ENCODE peak calls at places on chromosomes 4 and X, in seven cellular contexts. I, J, Q, L, R, Z and S are unnamed samples.

GRCh38 chrX:46446727-46447378 is 98.4 kb downstream of the ZNF674 start:
- DNase-seq in Q (peak; percentile 91), R (peak; percentile 80), Z (peak; percentile 72), J (peak; percentile 63), L (peak; percentile 42), I (peak; percentile 87), S (peak; percentile 82)

GRCh38 chrX:71910526-71911022 is at the start of gene NHSL2:
- DNase-seq in I (no peak), R (no peak), Q (no peak), L (no peak), Z (peak; percentile 16), J (no peak), S (no peak)

GRCh38 chr4:149173241-149174013 is 642.2 kb downstream of the IQCM start:
- DNase-seq in R (no peak), J (no peak), L (no peak), Q (no peak), I (no peak), Z (no peak), S (no peak)

GRCh38 chr4:88616275-88616996 is 24.2 kb downstream of the HERC3 start:
- DNase-seq in Z (no peak), L (no peak), R (no peak), J (no peak), Q (no peak), I (no peak), S (no peak)

GRCh38 chr4:111937368-111937767 is 207.9 kb upstream of the FAM241A start:
- DNase-seq in Q (no peak), L (peak; percentile 51), J (peak; percentile 3), Z (no peak), R (no peak), I (no peak), S (no peak)

GRCh38 chrX:46666831-46667230 is 92.1 kb downstream of the SLC9A7 start:
- DNase-seq in Z (no peak), R (no peak), I (no peak), L (no peak), Q (no peak), J (no peak), S (no peak)

GRCh38 chr4:94208268-94208667 is 603 bp downstream of the SMARCAD1 start:
- DNase-seq in J (no peak), R (no peak), Q (no peak), Z (no peak), I (no peak), L (no peak), S (no peak)

GRCh38 chr4:93810340-93810992 is 18.1 kb upstream of the ATOH1 start:
- DNase-seq in J (no peak), Q (no peak), Z (no peak), I (no peak), R (no peak), L (no peak), S (no peak)

GRCh38 chr4:26412381-26413372 is 77.6 kb downstream of the CCKAR start:
- DNase-seq in R (no peak), I (no peak), Z (no peak), L (no peak), Q (no peak), J (no peak), S (no peak)

GRCh38 chrX:110310000-110310790 is 7.7 kb downstream of the AMMECR1 start:
- DNase-seq in Z (no peak), I (no peak), J (no peak), Q (no peak), L (no peak), R (no peak), S (no peak)

GRCh38 chr4:39706829-39707511 is 9.0 kb downstream of the UBE2K start:
- DNase-seq in L (no peak), R (no peak), Z (no peak), Q (no peak), I (no peak), J (no peak), S (no peak)

GRCh38 chr4:173264245-173264959 is 69.8 kb downstream of the HMGB2 start:
- DNase-seq in I (no peak), J (peak; percentile 59), Q (no peak), R (no peak), L (peak; percentile 5), Z (no peak), S (no peak)

GRCh38 chr4:40462326-40462725 is 127.2 kb downstream of the CHRNA9 start:
- DNase-seq in Z (no peak), R (no peak), Q (no peak), L (no peak), I (no peak), J (no peak), S (no peak)

GRCh38 chrX:39975094-39975865 is 122.5 kb downstream of the BCOR start:
- DNase-seq in R (no peak), I (peak; percentile 49), L (no peak), Z (no peak), J (no peak), Q (no peak), S (no peak)

GRCh38 chr4:80465238-80465637 is 129.7 kb downstream of the CFAP299 start:
- DNase-seq in Z (no peak), J (no peak), L (no peak), Q (no peak), I (no peak), R (no peak), S (no peak)

GRCh38 chr4:118716304-118716703 is 31.1 kb downstream of the METTL14 start:
- DNase-seq in J (no peak), Q (no peak), I (no peak), Z (no peak), L (no peak), R (no peak), S (no peak)

GRCh38 chrX:7147431-7147977 is at the start of gene STS:
- DNase-seq in L (no peak), J (no peak), I (peak; percentile 51), Z (peak; percentile 39), R (peak; percentile 24), Q (peak; percentile 76), S (no peak)

GRCh38 chr4:129336457-129336856 is 240.5 kb downstream of the C4orf33 start:
- DNase-seq in Z (no peak), I (no peak), L (no peak), R (no peak), J (no peak), Q (no peak), S (no peak)

GRCh38 chr4:73701116-73701515 is 39.3 kb upstream of the CXCL8 start:
- DNase-seq in Z (no peak), Q (no peak), J (no peak), L (no peak), I (no peak), R (no peak), S (no peak)

GRCh38 chr4:182745268-182745667 is 171.9 kb downstream of the DCTD start:
- DNase-seq in Q (no peak), Z (no peak), I (no peak), J (no peak), L (no peak), R (no peak), S (no peak)

GRCh38 chrX:68332156-68332823 is 101.0 kb downstream of the OPHN1 start:
- DNase-seq in R (no peak), Q (no peak), J (no peak), L (no peak), I (no peak), Z (no peak), S (peak; percentile 15)

GRCh38 chr4:185865901-185866328 is 53.9 kb upstream of the SORBS2 start:
- DNase-seq in I (no peak), R (no peak), J (no peak), L (no peak), Q (no peak), Z (no peak), S (no peak)

GRCh38 chr4:137125011-137125410 is 407.3 kb downstream of the PCDH18 start:
- DNase-seq in I (no peak), L (no peak), R (no peak), Z (no peak), J (no peak), Q (no peak), S (no peak)

GRCh38 chrX:9369802-9370291 is 95.0 kb upstream of the TBL1X start:
- DNase-seq in L (no peak), Q (peak; percentile 41), I (no peak), Z (no peak), J (no peak), R (no peak), S (no peak)